ENCODE peak calls at places on chromosomes 11 and 22, in four cellular contexts. B is neuronal stem cell, H is pancreas, E is esophagus squamous epithelium. G is an unnamed sample. For H3K9me3 and H3K4me1, the result is how much of the 10 kb centered on the place peaks cover.

GRCh38 chr11:46387919-46388618 is 3.5 kb downstream of the CHRM4 start:
- DNase-seq in E (no peak), B (no peak), H (no peak), G (no peak)

GRCh38 chr11:20452585-20452984 is 65.1 kb downstream of the PRMT3 start:
- DNase-seq in E (no peak), B (no peak), H (no peak), G (no peak)

GRCh38 chr11:22169833-22170232 is 23.1 kb upstream of the ANO5 start:
- DNase-seq in E (no peak), H (no peak), B (no peak), G (no peak)

GRCh38 chr11:95922099-95922498 is 1.8 kb downstream of the MTMR2 start:
- DNase-seq in E (no peak), H (no peak), B (no peak), G (no peak)

GRCh38 chr11:73184953-73185671 is 33.0 kb upstream of the P2RY2 start:
- DNase-seq in H (peak), E (no peak), B (peak), G (peak)

GRCh38 chr11:130144721-130145327 is 14.8 kb upstream of the ST14 start:
- DNase-seq in H (no peak), B (no peak), E (no peak), G (no peak)

GRCh38 chr11:130516868-130517505 is 68.5 kb downstream of the ADAMTS15 start:
- DNase-seq in B (no peak), H (no peak), E (no peak), G (no peak)

GRCh38 chr11:48880021-48880441 is 103.7 kb downstream of the TRIM51G start:
- DNase-seq in H (peak), E (no peak), B (no peak), G (no peak)

GRCh38 chr11:75524576-75525432 is 937 bp downstream of the GDPD5 start:
- DNase-seq in H (peak), E (no peak), B (peak), G (no peak)

GRCh38 chr11:44186531-44186930 is 91.1 kb downstream of the EXT2 start:
- DNase-seq in H (no peak), E (no peak), B (no peak), G (no peak)

GRCh38 chr11:12390258-12390657 is 12.9 kb downstream of the PARVA start:
- DNase-seq in B (no peak), E (no peak), H (no peak), G (no peak)

GRCh38 chr11:128894685-128895084 is 3.5 kb downstream of the KCNJ5 start:
- DNase-seq in B (no peak), H (peak), E (no peak), G (peak)

GRCh38 chr22:27842236-27842993 is 40.9 kb upstream of the MN1 start:
- DNase-seq in H (no peak), E (no peak), B (no peak), G (no peak)

GRCh38 chr11:117668291-117668690 is 128.7 kb downstream of the DSCAML1 start:
- DNase-seq in B (no peak), H (no peak), E (no peak), G (no peak)

GRCh38 chr11:111976614-111977140 is 39.5 kb downstream of the DIXDC1 start:
- DNase-seq in E (no peak), H (no peak), B (peak), G (no peak)

GRCh38 chr11:19557720-19558140 is 154.9 kb upstream of the NAV2 start:
- DNase-seq in B (peak), H (peak), E (no peak), G (peak)

GRCh38 chr11:17473071-17473744 is 3.4 kb downstream of the ABCC8 start:
- DNase-seq in H (no peak), E (no peak), B (no peak), G (no peak)

GRCh38 chr11:72224587-72225410 is at the start of gene INPPL1:
- DNase-seq in E (no peak), H (peak), B (no peak), G (peak)

GRCh38 chr11:113395782-113396336 is 8.3 kb downstream of the ANKK1 start:
- DNase-seq in B (no peak), E (no peak), H (no peak), G (no peak)

GRCh38 chr11:109298865-109299264 is 123.1 kb upstream of the C11orf87 start:
- DNase-seq in H (no peak), B (no peak), E (no peak), G (no peak)

GRCh38 chr11:120958185-120958584 is 65.7 kb upstream of the TBCEL start:
- DNase-seq in B (no peak), H (no peak), E (no peak), G (no peak)

GRCh38 chr11:62921573-62922188 is 518 bp upstream of the CHRM1 start:
- DNase-seq in H (peak), E (no peak), B (no peak), G (no peak)

GRCh38 chr22:35065796-35066218 is at the start of gene ISX:
- DNase-seq in H (no peak), B (no peak), E (no peak), G (no peak)

GRCh38 chr11:19283998-19284397 is 43.3 kb upstream of the E2F8 start:
- DNase-seq in B (no peak), H (no peak), E (no peak), G (no peak)

GRCh38 chr11:7511405-7511804 is 2.4 kb upstream of the PPFIBP2 start:
- DNase-seq in E (no peak), B (no peak), H (no peak), G (no peak)

GRCh38 chr11:33027846-33028536 is 11.4 kb upstream of the TCP11L1 start:
- DNase-seq in E (no peak), B (no peak), H (no peak), G (no peak)

GRCh38 chr11:88377151-88377550 is 39.6 kb upstream of the CTSC start:
- DNase-seq in H (no peak), B (no peak), E (no peak), G (no peak)

GRCh38 chr11:3189886-3190583 is 24.9 kb upstream of the OSBPL5 start:
- DNase-seq in B (no peak), H (no peak), E (no peak), G (no peak)

GRCh38 chr22:45225732-45226560 is 14.7 kb downstream of the KIAA0930 start:
- DNase-seq in E (no peak), B (no peak), H (no peak), G (peak)

GRCh38 chr11:16280256-16280682 is 76.1 kb downstream of the SOX6 start:
- DNase-seq in B (no peak), H (peak), E (no peak), G (no peak)

GRCh38 chr11:40032331-40032730 is 1427.1 kb downstream of the LRRC4C start:
- DNase-seq in H (no peak), E (no peak), B (no peak), G (no peak)

GRCh38 chr22:21444701-21445436 is 22.3 kb upstream of the TMEM191C start:
- DNase-seq in H (peak), E (no peak), B (no peak), G (peak)

GRCh38 chr11:102791271-102792036 is 6.5 kb downstream of the MMP1 start:
- DNase-seq in E (no peak), H (no peak), B (no peak), G (no peak)

GRCh38 chr11:65187971-65188461 is 6.3 kb downstream of the CAPN1 start:
- DNase-seq in H (no peak), B (no peak), E (no peak), G (no peak)

DNA sequence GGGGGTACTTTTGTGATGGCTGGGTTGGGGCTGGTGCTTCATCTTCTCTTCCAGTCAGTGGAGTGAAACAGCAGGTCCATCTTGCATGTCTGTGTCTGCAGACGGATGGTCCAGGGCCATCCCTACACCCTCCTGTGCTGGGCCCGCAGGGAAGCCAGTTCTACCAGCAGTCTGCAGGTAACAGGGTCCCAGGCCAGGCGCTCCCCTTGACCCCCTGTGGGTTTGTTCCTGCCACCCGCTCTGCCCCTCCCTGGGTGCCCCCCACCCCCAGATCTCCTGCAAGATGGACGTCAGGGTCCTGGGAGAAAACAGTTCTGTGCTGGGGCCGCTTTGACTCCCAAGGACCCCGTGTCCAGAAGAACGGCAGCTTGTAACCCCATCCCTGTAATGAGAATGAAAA is 929.7 kb downstream of the BRD1 start:
- DNase-seq in B (no peak), H (no peak), E (no peak), G (no peak)
- H3K9me3 ChIP-seq in B (under half), H (under half), E (under half), G (under half)

DNA sequence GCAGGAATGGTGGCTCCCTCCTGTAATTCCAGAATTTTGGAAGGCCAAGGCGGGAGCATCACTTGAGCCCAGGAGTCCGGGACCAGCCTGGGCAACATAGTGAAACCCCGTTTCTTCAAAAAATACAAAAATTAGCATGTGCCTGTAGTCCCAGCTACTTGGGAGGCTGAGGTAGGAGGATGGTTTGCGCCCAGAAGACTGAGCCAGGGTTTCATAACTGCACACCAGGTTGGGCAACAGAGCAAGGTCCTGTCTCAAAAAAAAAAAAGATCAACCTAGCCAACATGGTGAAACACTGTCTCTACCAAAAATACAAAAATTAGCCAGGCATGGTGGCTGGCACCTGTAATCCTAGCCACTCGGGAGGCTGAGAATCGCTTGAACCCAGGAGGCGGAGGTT is 6.4 kb downstream of the A4GALT start:
- DNase-seq in E (no peak), B (no peak), H (no peak), G (no peak)
- H3K4me1 ChIP-seq in E (under half), B (under half), H (under half), G (under half)

GRCh38 chr22:47963660-47964059 is 1201.2 kb downstream of the TBC1D22A start:
- DNase-seq in B (no peak), E (no peak), H (no peak), G (no peak)
- H3K9me3 ChIP-seq in B (under half), E (under half), H (under half), G (under half)

GRCh38 chr11:58739725-58740430 is 8.1 kb upstream of the GLYAT start:
- DNase-seq in H (no peak), B (no peak), E (no peak), G (no peak)
- H3K4me1 ChIP-seq in H (under half), B (under half), E (under half), G (under half)

DNA sequence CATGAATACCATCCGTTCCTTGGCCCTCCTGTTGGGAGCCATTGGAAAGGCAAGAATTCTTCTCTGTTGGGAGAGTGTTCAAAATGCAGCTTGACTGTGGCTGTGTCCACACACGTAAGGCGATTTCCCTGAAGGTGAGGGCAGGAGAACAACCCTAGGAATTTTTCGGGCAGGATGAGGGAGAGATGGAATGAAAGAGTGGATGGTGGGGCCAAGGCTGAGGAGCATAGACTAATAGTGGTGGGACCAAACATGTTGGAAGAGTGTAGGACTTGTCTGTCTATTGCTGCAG is 924.9 kb downstream of the TBC1D22A start:
- DNase-seq in B (no peak), H (no peak), E (no peak), G (no peak)
- H3K9me3 ChIP-seq in B (under half), H (under half), E (under half), G (under half)

DNA sequence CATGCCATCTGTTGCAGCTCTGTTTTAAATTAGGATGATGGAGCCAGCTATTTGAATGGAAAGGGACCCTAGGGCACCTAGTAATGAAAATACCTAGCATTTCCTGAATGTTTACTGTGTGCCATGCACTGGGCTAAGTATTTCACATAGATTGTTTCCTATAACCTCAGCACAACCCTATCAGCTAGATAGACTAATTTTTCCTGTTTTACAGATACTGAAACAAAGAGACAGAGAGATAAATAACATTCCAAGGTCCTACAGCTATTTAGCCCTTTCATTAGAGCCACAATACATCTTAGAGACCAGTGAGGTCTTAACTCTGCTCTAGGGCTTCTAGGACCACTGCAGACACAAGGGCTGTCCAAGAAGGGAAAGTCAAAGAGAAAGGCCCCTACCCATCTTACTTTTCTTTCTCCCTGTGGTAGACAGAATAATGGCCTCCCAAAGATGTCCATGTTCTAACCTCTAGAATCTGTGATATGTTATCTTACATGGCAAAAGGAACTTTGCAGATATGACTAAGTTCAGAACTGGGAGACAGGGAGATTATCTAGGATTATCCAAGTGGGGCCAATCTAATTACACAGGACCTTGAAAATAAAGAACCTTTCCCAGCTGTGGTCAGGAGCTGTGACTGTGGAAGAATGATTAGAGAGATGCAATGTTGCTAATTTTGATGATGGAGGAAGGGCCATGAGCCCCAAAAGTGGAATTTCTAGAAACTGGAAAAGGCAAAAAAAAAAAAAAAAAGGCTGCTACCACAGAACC is 157.1 kb downstream of the CCDC34 start:
- DNase-seq in E (no peak), B (no peak), H (no peak), G (no peak)
- H3K4me1 ChIP-seq in E (under half), B (under half), H (under half), G (under half)

DNA sequence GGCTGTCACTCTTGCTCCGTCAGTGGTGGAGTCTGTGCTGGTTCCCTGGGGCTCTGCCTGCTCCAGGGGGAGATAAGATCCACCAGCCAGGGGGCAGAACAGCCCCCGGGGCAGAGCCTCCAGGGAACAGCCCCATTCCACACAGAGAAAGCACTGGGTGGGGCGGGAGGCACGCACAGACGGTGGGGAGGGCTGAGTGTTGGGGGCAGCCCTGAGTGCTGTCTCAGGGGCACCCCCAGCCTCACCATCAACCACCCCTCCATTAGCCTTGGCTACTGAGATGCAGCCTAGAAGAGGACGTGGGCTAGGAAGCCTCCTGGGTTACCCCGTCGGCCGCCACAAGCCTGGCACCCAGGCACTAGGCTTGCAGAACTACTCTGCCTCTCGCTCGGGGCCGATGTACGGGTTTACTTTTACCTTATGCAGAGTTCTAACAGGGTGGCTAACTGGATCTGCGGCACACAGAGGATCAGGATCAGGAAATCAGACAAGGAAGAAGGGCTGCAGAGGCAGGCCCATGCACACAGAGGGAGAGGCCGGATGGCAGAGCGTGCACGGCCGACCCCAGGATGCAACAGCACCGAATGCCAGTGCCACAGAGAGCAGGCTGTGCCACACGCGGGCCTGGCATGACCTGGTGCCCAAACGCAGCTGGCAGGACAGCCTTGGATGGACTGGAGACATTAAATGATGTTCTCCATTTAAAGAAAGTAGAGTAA is 140.5 kb downstream of the CTTN start:
- DNase-seq in E (no peak), B (no peak), H (no peak), G (no peak)
- H3K9me3 ChIP-seq in E (under half), B (under half), H (under half), G (under half)

GRCh38 chr11:119685073-119685746 is 43.8 kb downstream of the NECTIN1 start:
- DNase-seq in B (no peak), E (no peak), H (no peak), G (no peak)

GRCh38 chr11:119687220-119688046 is 41.6 kb downstream of the NECTIN1 start:
- DNase-seq in E (no peak), H (no peak), B (no peak), G (no peak)

GRCh38 chr11:119684361-119685072 is 44.5 kb downstream of the NECTIN1 start:
- DNase-seq in H (no peak), E (no peak), B (no peak), G (no peak)

GRCh38 chr11:119688362-119688761 is 40.6 kb downstream of the NECTIN1 start:
- DNase-seq in E (no peak), H (no peak), B (no peak), G (no peak)

DNA sequence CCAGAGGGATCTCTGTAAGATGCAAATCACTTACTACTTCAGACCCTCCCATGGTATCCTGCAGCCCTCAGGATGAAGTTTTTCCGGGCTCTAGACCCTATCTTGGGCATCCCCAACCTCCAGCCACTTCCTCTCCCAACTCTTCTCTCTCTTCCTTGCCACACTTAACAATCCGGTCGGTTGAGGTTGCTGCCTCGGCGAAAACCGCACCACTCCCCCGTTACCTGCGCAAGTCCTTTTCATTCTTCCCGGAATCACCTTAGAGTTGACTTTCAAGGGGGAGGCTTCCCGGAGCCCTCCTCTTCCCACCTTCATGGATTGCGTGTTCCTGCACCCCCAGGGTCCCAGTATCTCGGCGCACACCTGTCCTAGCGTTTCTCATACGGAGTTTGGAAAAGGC is 42.5 kb downstream of the NECTIN1 start:
- DNase-seq in E (no peak), B (no peak), H (no peak), G (no peak)
- H3K4me1 ChIP-seq in E (half or more), B (under half), H (under half), G (under half)